ENCODE peak calls at places on chromosomes 16 and 17, in five cellular contexts. W is heart left ventricle, H is NCI-H1105 treated with DMSO at 0.1 percent for 48 hours, J is GM12865, C is GM06990. T is an unnamed sample.

GRCh38 chr17:17636456-17636855 is 44.8 kb upstream of the RAI1 start:
- DNase-seq in J (no peak), C (no peak), H (no peak), W (no peak), T (no peak)

GRCh38 chr16:46974352-46974751 is 878 bp upstream of the DNAJA2 start:
- DNase-seq in C (peak; percentile 32), W (no peak), H (no peak), J (peak; percentile 82), T (peak; percentile 78)

GRCh38 chr16:86563489-86564345 is 2.9 kb upstream of the FOXC2 start:
- DNase-seq in W (peak; percentile 91), J (peak; percentile 90), H (peak; percentile 61), C (peak; percentile 75), T (peak; percentile 94)

GRCh38 chr17:46078675-46079074 is 79.6 kb downstream of the STH start:
- DNase-seq in H (no peak), W (no peak), J (no peak), C (no peak), T (no peak)

GRCh38 chr16:56669005-56669839 is at the start of gene MT1H:
- DNase-seq in C (no peak), H (no peak), W (no peak), J (no peak), T (peak; percentile 64)

GRCh38 chr17:82241926-82242697 is 13.3 kb downstream of the SLC16A3 start:
- DNase-seq in W (peak; percentile 72), H (no peak), J (peak; percentile 46), C (peak; percentile 47), T (no peak)

GRCh38 chr16:17409894-17410293 is 60.9 kb downstream of the XYLT1 start:
- DNase-seq in W (no peak), J (no peak), H (no peak), C (no peak), T (no peak)

GRCh38 chr17:35596530-35597233 is 9.6 kb downstream of the AP2B1 start:
- DNase-seq in H (no peak), W (no peak), J (no peak), C (peak; percentile 11), T (no peak)

GRCh38 chr16:79912592-79913310 is 312.2 kb upstream of the MAF start:
- DNase-seq in W (no peak), H (no peak), C (no peak), J (no peak), T (no peak)

GRCh38 chr16:57361384-57361783 is 2.8 kb downstream of the CCL22 start:
- DNase-seq in C (no peak), J (no peak), H (no peak), W (no peak), T (no peak)

GRCh38 chr17:1108810-1109605 is 70.8 kb downstream of the ABR start:
- DNase-seq in J (peak; percentile 65), C (peak; percentile 69), W (peak; percentile 88), H (peak; percentile 5), T (peak; percentile 71)

GRCh38 chr17:40442392-40443195 is 656 bp upstream of the IGFBP4 start:
- DNase-seq in J (no peak), W (peak; percentile 85), H (no peak), C (no peak), T (no peak)

GRCh38 chr16:57042157-57043111 is 49.9 kb upstream of the CPNE2 start:
- DNase-seq in J (peak; percentile 92), W (no peak), C (peak; percentile 74), H (no peak), T (peak; percentile 96)

GRCh38 chr16:8828541-8829165 is 31.0 kb downstream of the PMM2 start:
- DNase-seq in C (no peak), J (no peak), W (no peak), H (no peak), T (no peak)

GRCh38 chr17:74212262-74212912 is 984 bp upstream of the TTYH2 start:
- DNase-seq in C (peak; percentile 64), H (no peak), W (no peak), J (peak; percentile 33), T (no peak)

GRCh38 chr16:72221216-72221995 is 49.5 kb upstream of the PMFBP1 start:
- DNase-seq in H (no peak), W (no peak), C (no peak), J (no peak), T (no peak)